ENCODE peak calls at places on chromosomes 7 and 10, in nine cellular contexts. R, Y, H, K, Z, N, L, D and I are unnamed samples.

GRCh38 chr7:129095258-129095657 is 40.3 kb upstream of the TNPO3 start:
- DNase-seq in R (no peak), Y (no peak), H (no peak), K (no peak), Z (peak; percentile 33), N (no peak), L (no peak), D (no peak), I (peak; percentile 32)

GRCh38 chr7:43933902-43934560 is 7.8 kb downstream of the UBE2D4 start:
- DNase-seq in R (no peak), Y (no peak), H (no peak), K (no peak), Z (no peak), N (no peak), L (no peak), D (peak; percentile 17), I (no peak)

GRCh38 chr10:73922007-73922863 is 11.3 kb downstream of the PLAU start:
- DNase-seq in R (no peak), Y (no peak), H (no peak), K (no peak), Z (peak; percentile 17), N (no peak), L (no peak), D (no peak), I (peak; percentile 37)

GRCh38 chr10:129977794-129978193 is 13.7 kb upstream of the EBF3 start:
- DNase-seq in R (no peak), Y (no peak), H (no peak), K (no peak), Z (no peak), N (no peak), L (no peak), D (no peak), I (no peak)

GRCh38 chr7:70410134-70410750 is 721.7 kb upstream of the GALNT17 start:
- DNase-seq in R (no peak), Y (no peak), H (no peak), K (no peak), Z (no peak), N (no peak), L (no peak), D (no peak), I (no peak)

GRCh38 chr7:94276797-94277196 is 117.9 kb upstream of the COL1A2 start:
- DNase-seq in R (no peak), Y (peak; percentile 29), H (peak; percentile 9), K (no peak), Z (peak; percentile 5), N (no peak), L (peak; percentile 65), D (peak; percentile 71), I (peak; percentile 2)

GRCh38 chr10:103800789-103801540 is 54.4 kb downstream of the SH3PXD2A start:
- DNase-seq in R (peak; percentile 51), Y (no peak), H (no peak), K (no peak), Z (peak; percentile 55), N (peak; percentile 34), L (peak; percentile 38), D (no peak), I (peak; percentile 79)

GRCh38 chr10:72852428-72852827 is 41.1 kb upstream of the OIT3 start:
- DNase-seq in R (no peak), Y (no peak), H (no peak), K (no peak), Z (no peak), N (no peak), L (no peak), D (no peak), I (no peak)

GRCh38 chr7:43648725-43649406 is 66.0 kb downstream of the STK17A start:
- DNase-seq in R (peak; percentile 64), Y (no peak), H (no peak), K (no peak), Z (peak; percentile 78), N (no peak), L (peak; percentile 69), D (peak; percentile 93), I (peak; percentile 84)

GRCh38 chr7:36231406-36231805 is 78.4 kb downstream of the EEPD1 start:
- DNase-seq in R (no peak), Y (no peak), H (no peak), K (no peak), Z (no peak), N (no peak), L (no peak), D (no peak), I (no peak)

GRCh38 chr7:38863609-38864291 is 45.2 kb downstream of the VPS41 start:
- DNase-seq in R (peak; percentile 92), Y (peak; percentile 47), H (peak; percentile 41), K (no peak), Z (no peak), N (no peak), L (no peak), D (no peak), I (no peak)

GRCh38 chr10:4809156-4809555 is 16.9 kb upstream of the AKR1E2 start:
- DNase-seq in R (no peak), Y (no peak), H (no peak), K (no peak), Z (no peak), N (no peak), L (no peak), D (no peak), I (no peak)

GRCh38 chr7:101669307-101669706 is 40.2 kb upstream of the MYL10 start:
- DNase-seq in R (no peak), Y (no peak), H (no peak), K (no peak), Z (peak; percentile 14), N (no peak), L (no peak), D (peak; percentile 18), I (peak; percentile 27)

GRCh38 chr10:5564537-5565204 is 39.9 kb downstream of the CALML3 start:
- DNase-seq in R (no peak), Y (no peak), H (no peak), K (no peak), Z (peak; percentile 48), N (no peak), L (no peak), D (peak; percentile 7), I (no peak)

GRCh38 chr7:15407910-15408309 is 153.9 kb downstream of the AGMO start:
- DNase-seq in R (no peak), Y (no peak), H (no peak), K (no peak), Z (no peak), N (no peak), L (no peak), D (no peak), I (no peak)

GRCh38 chr7:91836065-91836368 is 44.5 kb downstream of the MTERF1 start:
- DNase-seq in R (no peak), Y (no peak), H (no peak), K (no peak), Z (no peak), N (no peak), L (no peak), D (peak; percentile 16), I (no peak)

GRCh38 chr7:140672382-140673062 is at the start of gene ADCK2:
- DNase-seq in R (no peak), Y (peak; percentile 98), H (no peak), K (peak; percentile 33), Z (peak; percentile 59), N (peak; percentile 26), L (no peak), D (no peak), I (peak; percentile 68)

GRCh38 chr7:11416641-11417040 is 415.4 kb downstream of the THSD7A start:
- DNase-seq in R (no peak), Y (no peak), H (no peak), K (no peak), Z (no peak), N (no peak), L (no peak), D (no peak), I (no peak)

GRCh38 chr10:117537904-117538524 is 4.5 kb upstream of the EMX2 start:
- DNase-seq in R (no peak), Y (no peak), H (no peak), K (no peak), Z (no peak), N (no peak), L (no peak), D (no peak), I (no peak)

GRCh38 chr7:12315049-12315448 is 88.6 kb downstream of the VWDE start:
- DNase-seq in R (peak; percentile 87), Y (no peak), H (peak; percentile 8), K (no peak), Z (no peak), N (no peak), L (no peak), D (no peak), I (no peak)

GRCh38 chr7:135094472-135095237 is 53.2 kb upstream of the TMEM140 start:
- DNase-seq in R (no peak), Y (no peak), H (no peak), K (no peak), Z (no peak), N (no peak), L (no peak), D (no peak), I (no peak)

GRCh38 chr10:24255907-24256306 is 47.0 kb downstream of the KIAA1217 start:
- DNase-seq in R (no peak), Y (no peak), H (no peak), K (no peak), Z (no peak), N (no peak), L (no peak), D (peak; percentile 20), I (no peak)

GRCh38 chr7:40966693-40967092 is 736.2 kb downstream of the INHBA start:
- DNase-seq in R (no peak), Y (no peak), H (no peak), K (no peak), Z (no peak), N (no peak), L (no peak), D (no peak), I (no peak)